ENCODE peak calls at places on chromosome X, in four cellular contexts. One of them, this sample, is unnamed.

GRCh38 chrX:135384161-135384836 is 37.4 kb upstream of the SMIM10L2A start:
- ATAC-seq in CD4-positive, CD25-positive, alpha-beta regulatory T cell: peak
- ATAC-seq in K562: no peak
- ATAC-seq in left lung: no peak
- ATAC-seq in this sample: no peak

GRCh38 chrX:19579485-19579884 is 64.2 kb upstream of the MAP3K15 start:
- ATAC-seq in CD4-positive, CD25-positive, alpha-beta regulatory T cell: no peak
- ATAC-seq in K562: no peak
- ATAC-seq in left lung: peak
- ATAC-seq in this sample: no peak

GRCh38 chrX:16695079-16695676 is 17.3 kb downstream of the CTPS2 start:
- ATAC-seq in CD4-positive, CD25-positive, alpha-beta regulatory T cell: peak
- ATAC-seq in K562: peak
- ATAC-seq in left lung: peak
- ATAC-seq in this sample: peak

GRCh38 chrX:71954458-71954857 is 43.8 kb downstream of the NHSL2 start:
- ATAC-seq in CD4-positive, CD25-positive, alpha-beta regulatory T cell: no peak
- ATAC-seq in K562: no peak
- ATAC-seq in left lung: no peak
- ATAC-seq in this sample: no peak

GRCh38 chrX:107880054-107880610 is 54.5 kb downstream of the MID2 start:
- ATAC-seq in CD4-positive, CD25-positive, alpha-beta regulatory T cell: no peak
- ATAC-seq in K562: no peak
- ATAC-seq in left lung: no peak
- ATAC-seq in this sample: no peak

GRCh38 chrX:105647749-105648148 is 174.6 kb upstream of the NRK start:
- ATAC-seq in CD4-positive, CD25-positive, alpha-beta regulatory T cell: no peak
- ATAC-seq in K562: no peak
- ATAC-seq in left lung: no peak
- ATAC-seq in this sample: no peak

GRCh38 chrX:116232833-116233232 is 62.3 kb downstream of the AGTR2 start:
- ATAC-seq in CD4-positive, CD25-positive, alpha-beta regulatory T cell: no peak
- ATAC-seq in K562: no peak
- ATAC-seq in left lung: peak
- ATAC-seq in this sample: no peak

GRCh38 chrX:20205927-20206708 is 60.6 kb downstream of the RPS6KA3 start:
- ATAC-seq in CD4-positive, CD25-positive, alpha-beta regulatory T cell: no peak
- ATAC-seq in K562: no peak
- ATAC-seq in left lung: no peak
- ATAC-seq in this sample: no peak

GRCh38 chrX:44012484-44013096 is 39.4 kb upstream of the NDP start:
- ATAC-seq in CD4-positive, CD25-positive, alpha-beta regulatory T cell: peak
- ATAC-seq in K562: no peak
- ATAC-seq in left lung: peak
- ATAC-seq in this sample: peak

GRCh38 chrX:104987063-104987462 is 233.4 kb downstream of the TEX13A start:
- ATAC-seq in CD4-positive, CD25-positive, alpha-beta regulatory T cell: no peak
- ATAC-seq in K562: no peak
- ATAC-seq in left lung: no peak
- ATAC-seq in this sample: no peak

GRCh38 chrX:78997870-78998558 is 52.8 kb downstream of the P2RY10 start:
- ATAC-seq in CD4-positive, CD25-positive, alpha-beta regulatory T cell: no peak
- ATAC-seq in K562: no peak
- ATAC-seq in left lung: no peak
- ATAC-seq in this sample: no peak

GRCh38 chrX:151825927-151826471 is 86.7 kb upstream of the MAGEA4 start:
- ATAC-seq in CD4-positive, CD25-positive, alpha-beta regulatory T cell: no peak
- ATAC-seq in K562: peak
- ATAC-seq in left lung: peak
- ATAC-seq in this sample: peak

GRCh38 chrX:9940397-9940796 is 26.8 kb upstream of the CLDN34 start:
- ATAC-seq in CD4-positive, CD25-positive, alpha-beta regulatory T cell: no peak
- ATAC-seq in K562: no peak
- ATAC-seq in left lung: no peak
- ATAC-seq in this sample: no peak

GRCh38 chrX:20639115-20639514 is 372.4 kb upstream of the RPS6KA3 start:
- ATAC-seq in CD4-positive, CD25-positive, alpha-beta regulatory T cell: no peak
- ATAC-seq in K562: no peak
- ATAC-seq in left lung: no peak
- ATAC-seq in this sample: no peak

GRCh38 chrX:78109458-78109857 is 5.4 kb downstream of the PGK1 start:
- ATAC-seq in CD4-positive, CD25-positive, alpha-beta regulatory T cell: no peak
- ATAC-seq in K562: no peak
- ATAC-seq in left lung: no peak
- ATAC-seq in this sample: no peak

GRCh38 chrX:120604359-120604782 is 470 bp downstream of the MCTS1 start:
- ATAC-seq in CD4-positive, CD25-positive, alpha-beta regulatory T cell: peak
- ATAC-seq in K562: peak
- ATAC-seq in left lung: peak
- ATAC-seq in this sample: peak

GRCh38 chrX:48981178-48981577 is 9.5 kb upstream of the KCND1 start:
- ATAC-seq in CD4-positive, CD25-positive, alpha-beta regulatory T cell: no peak
- ATAC-seq in K562: peak
- ATAC-seq in left lung: no peak
- ATAC-seq in this sample: no peak

GRCh38 chrX:72297953-72298730 is 7.6 kb downstream of the CITED1 start:
- ATAC-seq in CD4-positive, CD25-positive, alpha-beta regulatory T cell: no peak
- ATAC-seq in K562: peak
- ATAC-seq in left lung: peak
- ATAC-seq in this sample: no peak

GRCh38 chrX:124557976-124558375 is 211.6 kb downstream of the SH2D1A start:
- ATAC-seq in CD4-positive, CD25-positive, alpha-beta regulatory T cell: no peak
- ATAC-seq in K562: no peak
- ATAC-seq in left lung: no peak
- ATAC-seq in this sample: no peak

GRCh38 chrX:103610282-103610681 is 2.5 kb downstream of the TCEAL3 start:
- ATAC-seq in CD4-positive, CD25-positive, alpha-beta regulatory T cell: no peak
- ATAC-seq in K562: no peak
- ATAC-seq in left lung: no peak
- ATAC-seq in this sample: no peak

GRCh38 chrX:37787353-37787869 is 7.6 kb downstream of the CYBB start:
- ATAC-seq in CD4-positive, CD25-positive, alpha-beta regulatory T cell: no peak
- ATAC-seq in K562: no peak
- ATAC-seq in left lung: peak
- ATAC-seq in this sample: peak

GRCh38 chrX:72295745-72296144 is 10.0 kb downstream of the CITED1 start:
- ATAC-seq in CD4-positive, CD25-positive, alpha-beta regulatory T cell: no peak
- ATAC-seq in K562: no peak
- ATAC-seq in left lung: no peak
- ATAC-seq in this sample: no peak

GRCh38 chrX:120512627-120513026 is 43.5 kb upstream of the LAMP2 start:
- ATAC-seq in CD4-positive, CD25-positive, alpha-beta regulatory T cell: no peak
- ATAC-seq in K562: no peak
- ATAC-seq in left lung: no peak
- ATAC-seq in this sample: no peak

GRCh38 chrX:17098516-17099247 is 152.2 kb downstream of the REPS2 start:
- ATAC-seq in CD4-positive, CD25-positive, alpha-beta regulatory T cell: no peak
- ATAC-seq in K562: no peak
- ATAC-seq in left lung: no peak
- ATAC-seq in this sample: no peak

GRCh38 chrX:7233632-7234406 is 85.9 kb upstream of the PUDP start:
- ATAC-seq in CD4-positive, CD25-positive, alpha-beta regulatory T cell: no peak
- ATAC-seq in K562: no peak
- ATAC-seq in left lung: no peak
- ATAC-seq in this sample: no peak

GRCh38 chrX:97668126-97668525 is 784.4 kb downstream of the RPA4 start:
- ATAC-seq in CD4-positive, CD25-positive, alpha-beta regulatory T cell: no peak
- ATAC-seq in K562: no peak
- ATAC-seq in left lung: no peak
- ATAC-seq in this sample: no peak

GRCh38 chrX:103666202-103667107 is 20.0 kb downstream of the MORF4L2 start:
- ATAC-seq in CD4-positive, CD25-positive, alpha-beta regulatory T cell: no peak
- ATAC-seq in K562: peak
- ATAC-seq in left lung: no peak
- ATAC-seq in this sample: no peak

GRCh38 chrX:129732857-129733256 is 5.9 kb upstream of the XPNPEP2 start:
- ATAC-seq in CD4-positive, CD25-positive, alpha-beta regulatory T cell: no peak
- ATAC-seq in K562: no peak
- ATAC-seq in left lung: no peak
- ATAC-seq in this sample: no peak

GRCh38 chrX:17567821-17568220 is 169.5 kb upstream of the SCML1 start:
- ATAC-seq in CD4-positive, CD25-positive, alpha-beta regulatory T cell: no peak
- ATAC-seq in K562: no peak
- ATAC-seq in left lung: no peak
- ATAC-seq in this sample: no peak

GRCh38 chrX:23369037-23369436 is 34.4 kb downstream of the PTCHD1 start:
- ATAC-seq in CD4-positive, CD25-positive, alpha-beta regulatory T cell: no peak
- ATAC-seq in K562: no peak
- ATAC-seq in left lung: no peak
- ATAC-seq in this sample: no peak

GRCh38 chrX:10031743-10032142 is 64.6 kb downstream of the CLDN34 start:
- ATAC-seq in CD4-positive, CD25-positive, alpha-beta regulatory T cell: no peak
- ATAC-seq in K562: no peak
- ATAC-seq in left lung: no peak
- ATAC-seq in this sample: no peak

GRCh38 chrX:133444952-133445831 is 29.9 kb upstream of the GPC4 start:
- ATAC-seq in CD4-positive, CD25-positive, alpha-beta regulatory T cell: no peak
- ATAC-seq in K562: peak
- ATAC-seq in left lung: peak
- ATAC-seq in this sample: no peak

GRCh38 chrX:120512222-120512621 is 43.1 kb upstream of the LAMP2 start:
- ATAC-seq in CD4-positive, CD25-positive, alpha-beta regulatory T cell: no peak
- ATAC-seq in K562: no peak
- ATAC-seq in left lung: no peak
- ATAC-seq in this sample: no peak

GRCh38 chrX:118823263-118824172 is at the start of gene ZCCHC12:
- ATAC-seq in CD4-positive, CD25-positive, alpha-beta regulatory T cell: peak
- ATAC-seq in K562: peak
- ATAC-seq in left lung: peak
- ATAC-seq in this sample: peak

GRCh38 chrX:129791961-129792570 is 12.3 kb downstream of the SASH3 start:
- ATAC-seq in CD4-positive, CD25-positive, alpha-beta regulatory T cell: no peak
- ATAC-seq in K562: no peak
- ATAC-seq in left lung: no peak
- ATAC-seq in this sample: no peak

GRCh38 chrX:136185409-136186022 is 38.2 kb downstream of the FHL1 start:
- ATAC-seq in CD4-positive, CD25-positive, alpha-beta regulatory T cell: no peak
- ATAC-seq in K562: no peak
- ATAC-seq in left lung: peak
- ATAC-seq in this sample: peak

GRCh38 chrX:45323387-45323786 is 122.7 kb upstream of the DIPK2B start:
- ATAC-seq in CD4-positive, CD25-positive, alpha-beta regulatory T cell: no peak
- ATAC-seq in K562: no peak
- ATAC-seq in left lung: no peak
- ATAC-seq in this sample: no peak

GRCh38 chrX:37989304-37989703 is 17.0 kb upstream of the SYTL5 start:
- ATAC-seq in CD4-positive, CD25-positive, alpha-beta regulatory T cell: no peak
- ATAC-seq in K562: no peak
- ATAC-seq in left lung: no peak
- ATAC-seq in this sample: no peak

GRCh38 chrX:11756354-11757318 is 1.4 kb upstream of the MSL3 start:
- ATAC-seq in CD4-positive, CD25-positive, alpha-beta regulatory T cell: no peak
- ATAC-seq in K562: no peak
- ATAC-seq in left lung: no peak
- ATAC-seq in this sample: no peak
- H3K27ac ChIP-seq in CD4-positive, CD25-positive, alpha-beta regulatory T cell: no peak
- H3K27ac ChIP-seq in K562: no peak
- H3K27ac ChIP-seq in left lung: peak
- H3K27ac ChIP-seq in this sample: peak

DNA sequence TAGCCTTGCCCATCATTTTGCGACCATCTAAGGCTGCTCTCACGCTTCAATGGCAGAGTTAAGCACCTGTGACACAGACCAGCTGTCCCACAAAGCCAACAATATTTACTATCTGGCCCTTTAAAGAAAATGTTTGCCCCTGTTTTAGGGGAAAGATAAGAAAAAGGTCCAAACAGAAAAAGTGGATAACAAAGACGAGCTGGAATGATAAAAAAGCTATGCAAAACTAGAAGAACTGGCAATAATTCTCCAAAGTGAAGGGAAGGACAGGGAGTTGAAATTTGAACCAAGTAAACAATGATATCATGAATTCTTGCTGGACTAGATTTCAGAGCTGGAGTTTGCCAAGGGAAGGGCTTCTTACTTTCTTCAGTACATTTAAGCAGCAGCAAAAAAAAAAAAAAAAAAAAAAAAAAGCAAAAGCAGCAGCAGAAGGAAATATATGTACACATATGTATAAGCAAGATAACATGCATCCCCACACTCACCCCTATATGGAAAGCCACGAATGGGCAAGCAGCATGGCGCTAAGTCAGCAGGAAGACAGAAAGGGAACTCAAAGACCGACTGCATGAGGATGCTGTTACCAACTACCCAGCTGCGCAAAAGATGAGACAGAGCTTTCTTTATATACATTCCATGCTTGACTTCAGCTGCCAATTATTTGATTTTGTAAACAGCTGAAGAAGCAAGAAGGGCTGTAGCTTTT is 12.4 kb downstream of the TRAPPC2 start:
- ATAC-seq in CD4-positive, CD25-positive, alpha-beta regulatory T cell: no peak
- ATAC-seq in K562: peak
- ATAC-seq in left lung: peak
- ATAC-seq in this sample: no peak
- H3K27ac ChIP-seq in CD4-positive, CD25-positive, alpha-beta regulatory T cell: no peak
- H3K27ac ChIP-seq in K562: no peak
- H3K27ac ChIP-seq in left lung: no peak
- H3K27ac ChIP-seq in this sample: peak

DNA sequence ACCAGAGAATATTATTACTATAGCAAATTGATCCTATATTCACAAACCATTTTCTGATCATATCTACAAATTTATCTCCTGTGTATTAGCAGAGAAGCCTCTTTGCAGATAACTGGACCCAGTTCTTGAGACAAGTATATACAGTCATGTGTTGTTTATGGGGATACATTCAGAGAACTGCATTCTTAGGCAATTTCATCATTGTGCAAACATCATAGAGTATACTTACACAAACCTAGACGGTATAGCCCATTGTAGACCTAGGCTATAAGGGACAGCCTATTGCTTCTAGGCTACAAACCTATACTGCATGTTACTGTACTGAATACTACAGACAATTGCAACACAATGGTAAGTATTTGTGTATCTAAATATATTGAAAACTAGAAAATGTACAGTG is 152.5 kb upstream of the SPANXN4 start:
- ATAC-seq in CD4-positive, CD25-positive, alpha-beta regulatory T cell: no peak
- ATAC-seq in K562: no peak
- ATAC-seq in left lung: no peak
- ATAC-seq in this sample: no peak
- H3K27ac ChIP-seq in CD4-positive, CD25-positive, alpha-beta regulatory T cell: no peak
- H3K27ac ChIP-seq in K562: no peak
- H3K27ac ChIP-seq in left lung: no peak
- H3K27ac ChIP-seq in this sample: no peak

GRCh38 chrX:46573896-46574336 is 351 bp downstream of the CHST7 start:
- ATAC-seq in CD4-positive, CD25-positive, alpha-beta regulatory T cell: peak
- ATAC-seq in K562: no peak
- ATAC-seq in left lung: peak
- ATAC-seq in this sample: peak
- H3K27ac ChIP-seq in CD4-positive, CD25-positive, alpha-beta regulatory T cell: peak
- H3K27ac ChIP-seq in K562: no peak
- H3K27ac ChIP-seq in left lung: peak
- H3K27ac ChIP-seq in this sample: peak

GRCh38 chrX:53285591-53285990 is 4.2 kb upstream of the IQSEC2 start:
- ATAC-seq in CD4-positive, CD25-positive, alpha-beta regulatory T cell: no peak
- ATAC-seq in K562: no peak
- ATAC-seq in left lung: no peak
- ATAC-seq in this sample: no peak
- H3K27ac ChIP-seq in CD4-positive, CD25-positive, alpha-beta regulatory T cell: no peak
- H3K27ac ChIP-seq in K562: no peak
- H3K27ac ChIP-seq in left lung: no peak
- H3K27ac ChIP-seq in this sample: no peak

GRCh38 chrX:153922932-153923857 is 2.9 kb downstream of the ARHGAP4 start:
- ATAC-seq in CD4-positive, CD25-positive, alpha-beta regulatory T cell: no peak
- ATAC-seq in K562: no peak
- ATAC-seq in left lung: peak
- ATAC-seq in this sample: peak
- H3K27ac ChIP-seq in CD4-positive, CD25-positive, alpha-beta regulatory T cell: peak
- H3K27ac ChIP-seq in K562: no peak
- H3K27ac ChIP-seq in left lung: peak
- H3K27ac ChIP-seq in this sample: peak